ENCODE peak calls at places on chromosomes 11 and 22, in five cellular contexts. C is lung, W is A549, P is progenitor cell of endocrine pancreas, Z is WTC11. J is an unnamed sample.

GRCh38 chr11:60455531-60456042 is at the start of gene MS4A1:
- DNase-seq in P (no peak), W (no peak), Z (no peak), C (no peak), J (no peak)

GRCh38 chr11:44268807-44269080 is 41.2 kb downstream of the ALX4 start:
- DNase-seq in Z (no peak), P (no peak), W (no peak), C (no peak), J (no peak)

GRCh38 chr11:67118059-67118766 is 850 bp upstream of the KDM2A start:
- DNase-seq in P (peak), W (peak), C (peak), Z (peak), J (peak)

GRCh38 chr22:33539902-33540751 is 380.1 kb downstream of the LARGE1 start:
- DNase-seq in W (peak), C (peak), P (peak), Z (no peak), J (no peak)

GRCh38 chr11:110903378-110903777 is 191.1 kb upstream of the ARHGAP20 start:
- DNase-seq in C (no peak), Z (no peak), W (no peak), P (no peak), J (no peak)

GRCh38 chr11:62554377-62554776 is 7.8 kb upstream of the AHNAK start:
- DNase-seq in W (no peak), C (no peak), P (no peak), Z (no peak), J (no peak)

GRCh38 chr11:69674886-69675714 is at the start of gene LTO1:
- DNase-seq in Z (peak), P (peak), W (peak), C (peak), J (peak)

GRCh38 chr11:69413993-69414392 is 67.5 kb upstream of the LINC01488 start:
- DNase-seq in W (no peak), Z (no peak), C (no peak), P (no peak), J (no peak)

GRCh38 chr11:48148749-48149148 is 67.9 kb upstream of the OR4B1 start:
- DNase-seq in C (no peak), W (no peak), Z (no peak), P (no peak), J (no peak)

GRCh38 chr11:102268083-102268984 is 49.0 kb upstream of the BIRC3 start:
- DNase-seq in P (peak), W (peak), C (peak), Z (peak), J (peak)
- TF ChIP-seq CTCF in P (peak), W (peak), C (peak), Z (peak), J (no peak)

GRCh38 chr22:21726650-21727049 is 8.9 kb downstream of the YPEL1 start:
- DNase-seq in Z (peak), P (peak), C (no peak), W (peak), J (peak)
- TF ChIP-seq CTCF in Z (no peak), P (peak), C (no peak), W (peak), J (peak)

GRCh38 chr22:35043251-35043931 is 22.6 kb upstream of the ISX start:
- DNase-seq in Z (peak), W (no peak), P (no peak), C (no peak), J (no peak)
- TF ChIP-seq CTCF in Z (no peak), W (no peak), P (no peak), C (no peak), J (no peak)

GRCh38 chr22:47957649-47958048 is 1195.2 kb downstream of the TBC1D22A start:
- DNase-seq in C (no peak), P (no peak), Z (no peak), W (no peak), J (no peak)

GRCh38 chr22:47954107-47954506 is 1191.7 kb downstream of the TBC1D22A start:
- DNase-seq in P (no peak), C (no peak), Z (no peak), W (no peak), J (no peak)
- TF ChIP-seq CTCF in P (no peak), C (no peak), Z (no peak), W (no peak), J (no peak)

GRCh38 chr22:49760630-49761571 is 66.8 kb downstream of the BRD1 start:
- DNase-seq in W (no peak), P (peak), Z (no peak), C (no peak), J (no peak)
- TF ChIP-seq CTCF in W (no peak), P (no peak), Z (no peak), C (no peak), J (no peak)

DNA sequence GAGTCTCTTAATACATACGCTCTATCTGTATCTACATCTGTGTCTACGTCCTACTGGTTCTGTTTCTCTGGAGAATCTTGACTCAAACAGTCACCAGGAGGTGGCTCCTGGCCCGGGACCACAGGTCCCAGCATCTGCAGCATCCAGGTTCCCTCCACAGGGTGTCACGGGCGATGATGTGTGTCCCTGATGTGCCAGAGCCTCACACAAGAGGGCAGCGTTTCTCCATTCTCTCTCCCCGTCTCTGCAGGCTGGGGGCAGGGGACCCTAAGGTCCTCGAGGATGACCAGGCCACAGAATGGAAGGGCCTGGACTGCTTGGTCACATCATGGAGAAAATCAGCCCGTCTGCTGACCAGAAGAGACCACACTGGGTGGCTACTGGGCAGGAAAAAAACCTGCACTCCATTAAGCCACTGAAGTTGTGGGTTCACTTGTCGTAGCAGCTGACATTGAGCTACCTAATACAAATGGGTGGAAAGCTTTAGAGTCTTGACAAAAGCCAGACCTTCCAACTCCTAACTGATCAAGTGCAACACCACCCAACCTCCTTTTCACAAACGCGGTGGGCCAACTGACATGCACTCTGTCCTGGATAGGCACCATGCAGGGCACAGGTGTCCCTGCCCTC is 392.5 kb downstream of the CTTN start:
- DNase-seq in C (no peak), P (no peak), W (no peak), Z (peak), J (no peak)
- TF ChIP-seq CTCF in C (no peak), P (no peak), W (no peak), Z (peak), J (no peak)

J was measured in nephron progenitor cell.